ENCODE peak calls at places on chromosome 7, in seven cellular contexts. One of them, this sample, is unnamed.

GRCh38 chr7:55992346-55992745 is 28.0 kb downstream of the NIPSNAP2 start:
- DNase-seq in HepG2: no peak
- DNase-seq in right lobe of liver: no peak
- DNase-seq in uterus: no peak
- DNase-seq in tibial nerve: no peak
- DNase-seq in heart left ventricle: no peak
- DNase-seq in sigmoid colon: no peak
- DNase-seq in this sample: no peak

GRCh38 chr7:129008645-129009414 is 46.1 kb downstream of the TNPO3 start:
- DNase-seq in HepG2: no peak
- DNase-seq in right lobe of liver: no peak
- DNase-seq in uterus: no peak
- DNase-seq in tibial nerve: no peak
- DNase-seq in heart left ventricle: no peak
- DNase-seq in sigmoid colon: no peak
- DNase-seq in this sample: no peak

GRCh38 chr7:82166666-82167065 is 276.9 kb downstream of the CACNA2D1 start:
- DNase-seq in HepG2: no peak
- DNase-seq in right lobe of liver: no peak
- DNase-seq in uterus: no peak
- DNase-seq in tibial nerve: no peak
- DNase-seq in heart left ventricle: no peak
- DNase-seq in sigmoid colon: no peak
- DNase-seq in this sample: no peak

GRCh38 chr7:108189733-108190388 is 59.7 kb upstream of the LAMB4 start:
- DNase-seq in HepG2: no peak
- DNase-seq in right lobe of liver: no peak
- DNase-seq in uterus: no peak
- DNase-seq in tibial nerve: no peak
- DNase-seq in heart left ventricle: no peak
- DNase-seq in sigmoid colon: no peak
- DNase-seq in this sample: no peak

GRCh38 chr7:98227939-98228338 is 16.7 kb downstream of the BHLHA15 start:
- DNase-seq in HepG2: peak; percentile 29
- DNase-seq in right lobe of liver: no peak
- DNase-seq in uterus: no peak
- DNase-seq in tibial nerve: no peak
- DNase-seq in heart left ventricle: no peak
- DNase-seq in sigmoid colon: no peak
- DNase-seq in this sample: no peak

GRCh38 chr7:105149827-105150226 is 135.8 kb downstream of the KMT2E start:
- DNase-seq in HepG2: no peak
- DNase-seq in right lobe of liver: no peak
- DNase-seq in uterus: no peak
- DNase-seq in tibial nerve: no peak
- DNase-seq in heart left ventricle: no peak
- DNase-seq in sigmoid colon: no peak
- DNase-seq in this sample: no peak

GRCh38 chr7:39468841-39469240 is 97.4 kb upstream of the YAE1 start:
- DNase-seq in HepG2: no peak
- DNase-seq in right lobe of liver: no peak
- DNase-seq in uterus: no peak
- DNase-seq in tibial nerve: no peak
- DNase-seq in heart left ventricle: no peak
- DNase-seq in sigmoid colon: no peak
- DNase-seq in this sample: no peak

GRCh38 chr7:50838675-50839377 is 56.1 kb upstream of the GRB10 start:
- DNase-seq in HepG2: no peak
- DNase-seq in right lobe of liver: no peak
- DNase-seq in uterus: no peak
- DNase-seq in tibial nerve: no peak
- DNase-seq in heart left ventricle: peak; percentile 80
- DNase-seq in sigmoid colon: no peak
- DNase-seq in this sample: no peak

GRCh38 chr7:151069841-151070572 is 10.6 kb downstream of the FASTK start:
- DNase-seq in HepG2: no peak
- DNase-seq in right lobe of liver: no peak
- DNase-seq in uterus: no peak
- DNase-seq in tibial nerve: no peak
- DNase-seq in heart left ventricle: no peak
- DNase-seq in sigmoid colon: no peak
- DNase-seq in this sample: no peak

GRCh38 chr7:98077762-98078161 is 28.9 kb upstream of the LMTK2 start:
- DNase-seq in HepG2: no peak
- DNase-seq in right lobe of liver: peak; percentile 1
- DNase-seq in uterus: no peak
- DNase-seq in tibial nerve: no peak
- DNase-seq in heart left ventricle: no peak
- DNase-seq in sigmoid colon: peak; percentile 1
- DNase-seq in this sample: no peak

GRCh38 chr7:115722302-115722701 is 308.3 kb downstream of the TFEC start:
- DNase-seq in HepG2: no peak
- DNase-seq in right lobe of liver: no peak
- DNase-seq in uterus: no peak
- DNase-seq in tibial nerve: no peak
- DNase-seq in heart left ventricle: no peak
- DNase-seq in sigmoid colon: no peak
- DNase-seq in this sample: no peak

GRCh38 chr7:137656227-137656849 is 190.4 kb downstream of the DGKI start:
- DNase-seq in HepG2: peak; percentile 59
- DNase-seq in right lobe of liver: peak; percentile 77
- DNase-seq in uterus: peak; percentile 78
- DNase-seq in tibial nerve: peak; percentile 74
- DNase-seq in heart left ventricle: peak; percentile 81
- DNase-seq in sigmoid colon: peak; percentile 89
- DNase-seq in this sample: peak; percentile 93

GRCh38 chr7:120404042-120404441 is 131.1 kb downstream of the KCND2 start:
- DNase-seq in HepG2: no peak
- DNase-seq in right lobe of liver: no peak
- DNase-seq in uterus: no peak
- DNase-seq in tibial nerve: no peak
- DNase-seq in heart left ventricle: no peak
- DNase-seq in sigmoid colon: no peak
- DNase-seq in this sample: no peak

GRCh38 chr7:87398441-87398840 is 53.0 kb downstream of the CROT start:
- DNase-seq in HepG2: no peak
- DNase-seq in right lobe of liver: no peak
- DNase-seq in uterus: no peak
- DNase-seq in tibial nerve: no peak
- DNase-seq in heart left ventricle: no peak
- DNase-seq in sigmoid colon: no peak
- DNase-seq in this sample: no peak

GRCh38 chr7:25314729-25315267 is 86.5 kb upstream of the NPVF start:
- DNase-seq in HepG2: no peak
- DNase-seq in right lobe of liver: peak; percentile 51
- DNase-seq in uterus: no peak
- DNase-seq in tibial nerve: no peak
- DNase-seq in heart left ventricle: no peak
- DNase-seq in sigmoid colon: no peak
- DNase-seq in this sample: no peak

GRCh38 chr7:18177815-18178660 is 150.4 kb upstream of the PRPS1L1 start:
- DNase-seq in HepG2: peak; percentile 48
- DNase-seq in right lobe of liver: no peak
- DNase-seq in uterus: no peak
- DNase-seq in tibial nerve: no peak
- DNase-seq in heart left ventricle: no peak
- DNase-seq in sigmoid colon: no peak
- DNase-seq in this sample: no peak

DNA sequence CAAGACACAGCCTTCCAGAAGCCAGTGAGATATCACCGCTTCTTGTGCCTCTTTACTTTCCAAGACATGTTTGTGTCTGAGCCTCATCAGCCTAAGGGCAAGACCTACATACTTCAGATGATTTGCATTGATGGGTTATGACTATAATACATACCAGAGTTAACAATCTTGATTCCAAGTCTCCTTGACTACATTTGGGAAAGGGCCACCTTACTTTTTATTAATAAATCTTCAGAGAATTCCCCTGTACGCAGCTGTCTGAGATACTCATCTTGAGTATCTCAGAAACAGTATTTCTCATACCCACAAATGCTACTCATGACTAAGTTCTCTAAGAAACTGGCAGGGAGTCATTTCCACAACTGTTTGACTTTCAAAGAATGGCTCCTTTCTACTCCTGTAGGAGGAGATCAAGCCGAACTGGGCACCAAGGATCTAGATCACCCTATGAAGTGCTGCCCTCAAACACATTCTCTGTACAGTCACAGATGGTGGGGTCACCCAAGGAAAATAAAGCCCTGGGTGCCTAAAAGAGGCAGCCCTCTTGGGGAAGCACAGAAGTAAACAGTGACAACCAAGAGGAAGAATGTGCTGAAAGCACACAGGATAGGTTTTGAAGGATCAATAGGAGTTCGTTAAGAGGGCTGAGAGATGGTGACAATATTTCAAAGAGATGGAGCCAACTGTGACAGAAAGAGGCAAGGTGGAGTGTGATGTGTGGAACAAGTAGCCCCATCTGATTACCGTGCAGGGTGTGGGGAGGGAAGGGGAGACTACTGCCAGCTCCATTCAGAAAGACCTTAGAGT is 138.9 kb downstream of the JAZF1 start:
- DNase-seq in HepG2: no peak
- DNase-seq in right lobe of liver: no peak
- DNase-seq in uterus: no peak
- DNase-seq in tibial nerve: no peak
- DNase-seq in heart left ventricle: no peak
- DNase-seq in sigmoid colon: no peak
- DNase-seq in this sample: no peak
- H3K4me3 ChIP-seq in HepG2: no peak overlapping the region
- H3K4me3 ChIP-seq in right lobe of liver: no peak overlapping the region
- H3K4me3 ChIP-seq in uterus: no peak overlapping the region
- H3K4me3 ChIP-seq in tibial nerve: no peak overlapping the region
- H3K4me3 ChIP-seq in heart left ventricle: no peak overlapping the region
- H3K4me3 ChIP-seq in sigmoid colon: no peak overlapping the region
- H3K4me3 ChIP-seq in this sample: no peak overlapping the region

DNA sequence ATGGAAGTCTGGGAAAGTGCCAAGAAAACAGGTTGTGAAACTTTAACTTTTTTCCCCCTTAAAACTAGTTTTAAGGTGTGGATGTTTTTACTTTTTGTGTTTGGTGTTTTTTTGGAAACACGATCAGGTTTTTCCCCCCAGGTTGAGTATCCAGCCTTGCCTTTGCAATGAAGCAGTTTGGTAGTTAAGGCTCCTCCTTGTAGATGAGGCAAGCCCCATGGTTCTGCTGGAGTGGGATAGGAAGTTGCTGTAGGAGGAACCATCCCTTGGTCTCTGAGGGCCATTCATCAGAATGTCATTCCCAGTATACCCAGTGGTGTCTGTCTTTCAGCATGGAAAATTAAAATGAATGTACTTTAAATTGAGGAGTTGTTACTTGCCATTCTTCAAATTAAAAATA is 2.7 kb downstream of the CUL1 start:
- DNase-seq in HepG2: no peak
- DNase-seq in right lobe of liver: no peak
- DNase-seq in uterus: no peak
- DNase-seq in tibial nerve: no peak
- DNase-seq in heart left ventricle: no peak
- DNase-seq in sigmoid colon: no peak
- DNase-seq in this sample: no peak
- TF ChIP-seq CTCF in HepG2: no peak
- TF ChIP-seq CTCF in right lobe of liver: no peak
- TF ChIP-seq CTCF in uterus: no peak
- TF ChIP-seq CTCF in tibial nerve: no peak
- TF ChIP-seq CTCF in heart left ventricle: no peak
- TF ChIP-seq CTCF in sigmoid colon: no peak
- TF ChIP-seq CTCF in this sample: no peak

DNA sequence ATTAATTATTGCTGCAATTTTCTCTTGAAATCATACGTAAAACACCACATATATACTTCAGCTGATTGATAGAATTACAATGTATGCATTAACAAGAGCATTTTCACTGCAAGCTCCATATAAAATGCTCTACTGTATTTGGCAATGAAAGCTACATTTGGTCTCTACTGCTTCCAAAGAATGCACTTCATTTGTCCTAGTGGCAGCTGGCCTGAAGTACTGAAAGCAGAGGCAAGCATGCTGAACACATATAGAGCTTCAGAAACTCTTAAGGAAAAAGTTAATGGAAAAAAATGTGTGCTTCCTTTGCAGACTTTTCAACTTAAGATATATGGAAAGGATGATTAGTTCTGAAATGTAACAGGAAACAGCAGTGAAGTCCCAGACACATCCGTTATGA is 537.1 kb upstream of the POM121L12 start:
- DNase-seq in HepG2: no peak
- DNase-seq in right lobe of liver: no peak
- DNase-seq in uterus: no peak
- DNase-seq in tibial nerve: no peak
- DNase-seq in heart left ventricle: no peak
- DNase-seq in sigmoid colon: no peak
- DNase-seq in this sample: no peak
- TF ChIP-seq POLR2A in HepG2: no peak
- TF ChIP-seq POLR2A in right lobe of liver: no peak
- TF ChIP-seq POLR2A in uterus: no peak
- TF ChIP-seq POLR2A in tibial nerve: no peak
- TF ChIP-seq POLR2A in heart left ventricle: no peak
- TF ChIP-seq POLR2A in sigmoid colon: no peak
- TF ChIP-seq POLR2A in this sample: no peak

GRCh38 chr7:155808551-155809331 is 3.5 kb downstream of the SHH start:
- DNase-seq in HepG2: peak; percentile 65
- DNase-seq in right lobe of liver: peak; percentile 86
- DNase-seq in uterus: no peak
- DNase-seq in tibial nerve: no peak
- DNase-seq in heart left ventricle: no peak
- DNase-seq in sigmoid colon: no peak
- DNase-seq in this sample: no peak

GRCh38 chr7:155810607-155811559 is 1.4 kb downstream of the SHH start:
- DNase-seq in HepG2: no peak
- DNase-seq in right lobe of liver: no peak
- DNase-seq in uterus: no peak
- DNase-seq in tibial nerve: no peak
- DNase-seq in heart left ventricle: no peak
- DNase-seq in sigmoid colon: no peak
- DNase-seq in this sample: no peak

GRCh38 chr7:155811560-155811894 is 736 bp downstream of the SHH start:
- DNase-seq in HepG2: no peak
- DNase-seq in right lobe of liver: no peak
- DNase-seq in uterus: no peak
- DNase-seq in tibial nerve: no peak
- DNase-seq in heart left ventricle: no peak
- DNase-seq in sigmoid colon: no peak
- DNase-seq in this sample: no peak

GRCh38 chr7:155809332-155809946 is 2.8 kb downstream of the SHH start:
- DNase-seq in HepG2: no peak
- DNase-seq in right lobe of liver: no peak
- DNase-seq in uterus: no peak
- DNase-seq in tibial nerve: no peak
- DNase-seq in heart left ventricle: no peak
- DNase-seq in sigmoid colon: no peak
- DNase-seq in this sample: no peak

DNA sequence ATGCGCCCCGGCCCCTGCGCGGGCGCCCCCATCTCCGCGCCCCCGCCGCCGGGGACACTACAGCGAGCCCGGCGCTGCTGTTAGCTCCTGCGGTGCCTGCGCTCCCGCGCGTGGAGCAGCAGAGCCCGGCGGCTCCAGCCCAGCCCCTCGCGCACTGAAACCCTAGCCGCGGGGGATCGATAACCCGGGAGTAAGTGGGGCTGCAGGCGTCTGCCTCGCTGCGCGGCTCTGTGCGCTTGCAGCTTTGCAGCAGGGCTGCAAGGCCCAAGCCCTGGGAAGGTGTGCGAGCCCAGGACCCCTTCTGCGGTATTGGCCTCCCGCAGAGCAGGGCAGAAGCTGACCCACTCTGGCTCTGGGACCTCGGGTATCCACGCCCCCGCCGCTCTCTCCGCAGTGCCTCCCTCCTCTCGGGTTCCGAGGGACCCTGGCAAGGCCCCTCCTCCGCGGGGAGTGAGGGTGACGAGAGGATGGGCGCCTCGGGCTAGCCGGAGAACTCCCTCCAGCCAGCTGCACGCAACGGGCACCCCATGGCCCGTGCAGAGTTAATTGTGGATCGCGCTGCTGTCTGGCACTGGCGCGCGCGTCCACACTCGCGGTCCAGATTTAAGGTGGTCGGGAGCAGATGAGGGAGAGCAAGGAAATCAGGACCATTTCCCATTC is 2.2 kb downstream of the SHH start:
- DNase-seq in HepG2: no peak
- DNase-seq in right lobe of liver: no peak
- DNase-seq in uterus: no peak
- DNase-seq in tibial nerve: no peak
- DNase-seq in heart left ventricle: no peak
- DNase-seq in sigmoid colon: no peak
- DNase-seq in this sample: no peak
- H3K4me3 ChIP-seq in HepG2: peak overlapping the region; percentile 63
- H3K4me3 ChIP-seq in right lobe of liver: peak overlapping the region; percentile 77
- H3K4me3 ChIP-seq in uterus: no peak overlapping the region
- H3K4me3 ChIP-seq in tibial nerve: peak overlapping the region; percentile 39
- H3K4me3 ChIP-seq in heart left ventricle: no peak overlapping the region
- H3K4me3 ChIP-seq in sigmoid colon: peak overlapping the region; percentile 13
- H3K4me3 ChIP-seq in this sample: no peak overlapping the region